ENCODE peak calls at places on chromosomes 7 and 10, in six cellular contexts. One of them, this sample, is unnamed.

GRCh38 chr7:2729893-2730716 is 42.1 kb downstream of the AMZ1 start:
- DNase-seq in lung: no peak
- DNase-seq in upper lobe of right lung: peak; percentile 60
- DNase-seq in Panc1: no peak
- DNase-seq in heart left ventricle: peak; percentile 22
- DNase-seq in fibroblast of lung: peak; percentile 68
- DNase-seq in this sample: peak; percentile 66

GRCh38 chr7:28110427-28111012 is 70.1 kb downstream of the JAZF1 start:
- DNase-seq in upper lobe of right lung: no peak
- DNase-seq in Panc1: no peak
- DNase-seq in fibroblast of lung: no peak
- DNase-seq in heart left ventricle: no peak
- DNase-seq in lung: no peak
- DNase-seq in this sample: no peak

GRCh38 chr7:29626730-29627129 is 63.1 kb downstream of the PRR15 start:
- DNase-seq in upper lobe of right lung: no peak
- DNase-seq in Panc1: no peak
- DNase-seq in lung: no peak
- DNase-seq in fibroblast of lung: no peak
- DNase-seq in heart left ventricle: no peak
- DNase-seq in this sample: no peak

GRCh38 chr7:108464743-108465142 is 8.5 kb upstream of the NRCAM start:
- DNase-seq in heart left ventricle: no peak
- DNase-seq in Panc1: no peak
- DNase-seq in lung: no peak
- DNase-seq in upper lobe of right lung: no peak
- DNase-seq in fibroblast of lung: peak; percentile 45
- DNase-seq in this sample: no peak

GRCh38 chr7:121278120-121279021 is 50.4 kb upstream of the WNT16 start:
- DNase-seq in lung: no peak
- DNase-seq in heart left ventricle: no peak
- DNase-seq in fibroblast of lung: peak; percentile 76
- DNase-seq in Panc1: no peak
- DNase-seq in upper lobe of right lung: no peak
- DNase-seq in this sample: no peak

GRCh38 chr7:46999866-47000265 is 582.0 kb downstream of the TNS3 start:
- DNase-seq in Panc1: no peak
- DNase-seq in upper lobe of right lung: no peak
- DNase-seq in lung: no peak
- DNase-seq in heart left ventricle: no peak
- DNase-seq in fibroblast of lung: no peak
- DNase-seq in this sample: no peak

GRCh38 chr10:13945760-13946460 is 359.1 kb downstream of the PRPF18 start:
- DNase-seq in lung: no peak
- DNase-seq in heart left ventricle: no peak
- DNase-seq in upper lobe of right lung: no peak
- DNase-seq in Panc1: no peak
- DNase-seq in fibroblast of lung: peak; percentile 89
- DNase-seq in this sample: no peak

GRCh38 chr7:133545613-133546012 is 292.7 kb downstream of the EXOC4 start:
- DNase-seq in fibroblast of lung: peak; percentile 79
- DNase-seq in heart left ventricle: no peak
- DNase-seq in upper lobe of right lung: no peak
- DNase-seq in lung: no peak
- DNase-seq in Panc1: no peak
- DNase-seq in this sample: no peak

GRCh38 chr7:82007315-82007714 is 237.5 kb upstream of the HGF start:
- DNase-seq in lung: no peak
- DNase-seq in Panc1: no peak
- DNase-seq in heart left ventricle: no peak
- DNase-seq in upper lobe of right lung: no peak
- DNase-seq in fibroblast of lung: no peak
- DNase-seq in this sample: no peak

GRCh38 chr7:83879103-83879502 is 230.2 kb upstream of the SEMA3E start:
- DNase-seq in Panc1: no peak
- DNase-seq in lung: no peak
- DNase-seq in heart left ventricle: no peak
- DNase-seq in fibroblast of lung: no peak
- DNase-seq in upper lobe of right lung: no peak
- DNase-seq in this sample: no peak

GRCh38 chr7:83872501-83872900 is 223.6 kb upstream of the SEMA3E start:
- DNase-seq in Panc1: no peak
- DNase-seq in upper lobe of right lung: no peak
- DNase-seq in heart left ventricle: no peak
- DNase-seq in lung: no peak
- DNase-seq in fibroblast of lung: no peak
- DNase-seq in this sample: no peak

GRCh38 chr7:83882551-83882950 is 233.6 kb upstream of the SEMA3E start:
- DNase-seq in heart left ventricle: no peak
- DNase-seq in fibroblast of lung: no peak
- DNase-seq in Panc1: no peak
- DNase-seq in upper lobe of right lung: no peak
- DNase-seq in lung: no peak
- DNase-seq in this sample: no peak

DNA sequence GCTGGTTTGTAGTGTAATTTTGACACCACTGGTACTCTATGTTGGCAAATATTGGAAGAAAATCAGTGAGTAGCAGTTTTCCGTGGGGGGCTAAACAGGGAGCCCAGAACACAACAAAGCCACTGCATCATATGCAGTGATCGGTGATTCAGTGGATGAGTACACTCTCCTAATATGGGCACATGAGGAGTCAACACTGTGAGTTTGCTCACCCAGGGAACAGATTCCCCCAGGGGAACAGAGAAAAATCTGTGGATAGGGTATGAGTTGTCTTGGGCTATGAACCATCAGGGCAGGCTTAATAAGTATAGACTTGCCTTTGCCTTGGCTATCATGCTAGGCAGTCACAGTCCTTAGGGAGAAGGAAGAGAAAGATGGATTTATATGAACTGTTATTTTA is 227.7 kb upstream of the SEMA3E start:
- DNase-seq in fibroblast of lung: peak; percentile 49
- DNase-seq in lung: no peak
- DNase-seq in upper lobe of right lung: no peak
- DNase-seq in heart left ventricle: no peak
- DNase-seq in Panc1: no peak
- DNase-seq in this sample: no peak
- H3K27ac ChIP-seq in fibroblast of lung: no peak overlapping the region
- H3K27ac ChIP-seq in lung: no peak overlapping the region
- H3K27ac ChIP-seq in upper lobe of right lung: no peak overlapping the region
- H3K27ac ChIP-seq in heart left ventricle: no peak overlapping the region
- H3K27ac ChIP-seq in Panc1: no peak overlapping the region
- H3K27ac ChIP-seq in this sample: no peak overlapping the region

GRCh38 chr7:137893143-137893742 is 46.5 kb upstream of the DGKI start:
- DNase-seq in lung: no peak
- DNase-seq in fibroblast of lung: no peak
- DNase-seq in heart left ventricle: no peak
- DNase-seq in Panc1: no peak
- DNase-seq in upper lobe of right lung: no peak
- DNase-seq in this sample: no peak

GRCh38 chr7:137890449-137890916 is 43.7 kb upstream of the DGKI start:
- DNase-seq in fibroblast of lung: no peak
- DNase-seq in Panc1: no peak
- DNase-seq in lung: no peak
- DNase-seq in upper lobe of right lung: no peak
- DNase-seq in heart left ventricle: peak; percentile 79
- DNase-seq in this sample: no peak

GRCh38 chr7:137888254-137888653 is 41.5 kb upstream of the DGKI start:
- DNase-seq in Panc1: no peak
- DNase-seq in upper lobe of right lung: no peak
- DNase-seq in heart left ventricle: no peak
- DNase-seq in lung: no peak
- DNase-seq in fibroblast of lung: no peak
- DNase-seq in this sample: no peak

GRCh38 chr7:137895301-137896201 is 48.8 kb upstream of the DGKI start:
- DNase-seq in heart left ventricle: no peak
- DNase-seq in lung: no peak
- DNase-seq in fibroblast of lung: no peak
- DNase-seq in Panc1: no peak
- DNase-seq in upper lobe of right lung: no peak
- DNase-seq in this sample: no peak

GRCh38 chr7:137891016-137891655 is 44.4 kb upstream of the DGKI start:
- DNase-seq in upper lobe of right lung: no peak
- DNase-seq in heart left ventricle: no peak
- DNase-seq in lung: no peak
- DNase-seq in Panc1: no peak
- DNase-seq in fibroblast of lung: no peak
- DNase-seq in this sample: no peak
- H3K36me3 ChIP-seq in upper lobe of right lung: peaks cover 47% of the 10 kb centered on the region
- H3K36me3 ChIP-seq in heart left ventricle: peaks cover 63% of the 10 kb centered on the region
- H3K36me3 ChIP-seq in lung: peaks cover 15% of the 10 kb centered on the region
- H3K36me3 ChIP-seq in Panc1: no peaks in the 10 kb centered on the region
- H3K36me3 ChIP-seq in fibroblast of lung: peaks cover 13% of the 10 kb centered on the region
- H3K36me3 ChIP-seq in this sample: peaks cover 32% of the 10 kb centered on the region

GRCh38 chr10:83654689-83655088 is 484.6 kb upstream of the GHITM start:
- DNase-seq in upper lobe of right lung: no peak
- DNase-seq in fibroblast of lung: no peak
- DNase-seq in heart left ventricle: no peak
- DNase-seq in lung: no peak
- DNase-seq in Panc1: no peak
- DNase-seq in this sample: no peak

GRCh38 chr10:83657487-83657886 is 481.8 kb upstream of the GHITM start:
- DNase-seq in fibroblast of lung: no peak
- DNase-seq in lung: no peak
- DNase-seq in heart left ventricle: no peak
- DNase-seq in Panc1: no peak
- DNase-seq in upper lobe of right lung: no peak
- DNase-seq in this sample: no peak

DNA sequence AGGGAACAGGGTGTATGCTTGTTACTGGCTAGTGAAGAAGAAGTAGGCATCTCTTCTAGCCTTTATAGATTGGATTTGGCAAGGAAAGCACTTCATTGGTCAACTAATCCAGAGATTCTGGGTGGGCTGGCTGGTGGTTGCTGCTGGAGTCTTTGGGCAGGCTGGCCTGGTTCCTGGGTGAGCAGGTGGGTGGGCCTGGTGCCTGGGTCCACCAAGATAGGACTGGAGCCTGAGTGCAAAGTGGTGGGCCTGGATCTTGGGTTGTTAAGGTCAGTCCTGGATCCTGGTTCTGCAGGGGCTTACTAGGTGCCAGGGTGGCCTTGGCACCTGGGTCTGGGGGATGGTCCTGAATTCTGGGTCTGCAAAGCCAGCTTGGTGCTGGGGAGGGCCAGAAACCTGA is 482.4 kb upstream of the GHITM start:
- DNase-seq in upper lobe of right lung: no peak
- DNase-seq in lung: no peak
- DNase-seq in Panc1: no peak
- DNase-seq in heart left ventricle: no peak
- DNase-seq in fibroblast of lung: no peak
- DNase-seq in this sample: no peak
- H3K27ac ChIP-seq in upper lobe of right lung: no peak overlapping the region
- H3K27ac ChIP-seq in lung: no peak overlapping the region
- H3K27ac ChIP-seq in Panc1: no peak overlapping the region
- H3K27ac ChIP-seq in heart left ventricle: no peak overlapping the region
- H3K27ac ChIP-seq in fibroblast of lung: no peak overlapping the region
- H3K27ac ChIP-seq in this sample: no peak overlapping the region

DNA sequence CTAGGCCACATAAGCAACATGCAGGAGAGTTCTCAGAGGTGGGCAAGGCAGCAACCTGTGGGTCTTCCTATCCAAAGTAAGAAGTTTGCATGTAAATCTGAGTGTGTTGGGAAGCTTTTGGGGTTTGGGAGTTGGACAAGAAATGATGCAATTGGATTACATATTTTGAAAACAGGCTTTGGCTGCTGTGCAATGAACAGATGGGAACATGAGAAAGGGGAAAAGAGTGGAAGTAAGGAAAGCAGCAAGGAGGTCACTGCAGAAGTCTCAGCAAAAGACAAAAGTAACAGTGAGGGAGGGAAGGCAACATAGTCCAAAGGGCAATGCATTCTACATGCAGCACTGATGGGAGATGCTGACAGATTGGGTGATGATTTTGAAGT is 61.1 kb upstream of the C10orf90 start:
- DNase-seq in upper lobe of right lung: no peak
- DNase-seq in Panc1: no peak
- DNase-seq in heart left ventricle: no peak
- DNase-seq in lung: no peak
- DNase-seq in fibroblast of lung: peak; percentile 63
- DNase-seq in this sample: no peak
- H3K36me3 ChIP-seq in upper lobe of right lung: no peaks in the 10 kb centered on the region
- H3K36me3 ChIP-seq in Panc1: no peaks in the 10 kb centered on the region
- H3K36me3 ChIP-seq in heart left ventricle: no peaks in the 10 kb centered on the region
- H3K36me3 ChIP-seq in lung: no peaks in the 10 kb centered on the region
- H3K36me3 ChIP-seq in fibroblast of lung: no peaks in the 10 kb centered on the region
- H3K36me3 ChIP-seq in this sample: no peaks in the 10 kb centered on the region

GRCh38 chr10:71216363-71216695 is 4.0 kb downstream of the UNC5B start:
- DNase-seq in lung: no peak
- DNase-seq in fibroblast of lung: no peak
- DNase-seq in upper lobe of right lung: no peak
- DNase-seq in heart left ventricle: no peak
- DNase-seq in Panc1: no peak
- DNase-seq in this sample: peak; percentile 22
- H3K27ac ChIP-seq in lung: no peak overlapping the region
- H3K27ac ChIP-seq in fibroblast of lung: peak overlapping the region; percentile 44
- H3K27ac ChIP-seq in upper lobe of right lung: peak overlapping the region; percentile 63
- H3K27ac ChIP-seq in heart left ventricle: no peak overlapping the region
- H3K27ac ChIP-seq in Panc1: no peak overlapping the region
- H3K27ac ChIP-seq in this sample: no peak overlapping the region

DNA sequence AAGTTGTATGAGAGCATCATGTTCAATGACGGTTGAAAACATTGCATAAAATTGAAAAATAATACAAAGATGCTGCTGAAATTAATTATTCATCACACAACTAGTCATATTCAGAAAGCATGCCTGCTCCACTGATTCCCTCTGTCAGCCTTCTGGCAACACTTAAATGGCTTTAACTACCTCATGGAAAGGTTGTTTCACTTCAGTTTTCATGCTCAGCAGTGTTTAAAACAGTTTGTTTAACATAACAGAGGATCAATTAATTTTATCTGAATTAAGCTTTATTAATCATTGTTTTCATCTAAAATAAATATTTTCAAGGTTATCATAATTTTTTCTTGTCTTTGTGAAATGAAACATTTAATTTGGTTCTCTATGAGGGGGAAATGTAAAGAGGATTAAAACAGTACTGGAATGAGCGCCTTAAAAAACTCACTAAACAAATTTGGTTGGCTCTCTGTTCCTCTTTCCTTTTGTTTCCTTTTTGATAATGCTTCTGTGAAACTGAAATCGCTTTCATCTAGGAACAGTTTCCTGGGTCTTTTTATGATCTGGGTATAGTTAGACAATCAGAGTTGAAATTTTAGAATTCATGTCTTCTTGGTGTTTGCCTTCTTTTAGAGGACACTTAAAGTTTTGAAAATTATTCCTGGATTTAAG is 427.4 kb downstream of the SH2D4B start:
- DNase-seq in upper lobe of right lung: no peak
- DNase-seq in Panc1: no peak
- DNase-seq in lung: no peak
- DNase-seq in heart left ventricle: no peak
- DNase-seq in fibroblast of lung: no peak
- DNase-seq in this sample: no peak
- H3K36me3 ChIP-seq in upper lobe of right lung: no peaks in the 10 kb centered on the region
- H3K36me3 ChIP-seq in Panc1: no peaks in the 10 kb centered on the region
- H3K36me3 ChIP-seq in lung: no peaks in the 10 kb centered on the region
- H3K36me3 ChIP-seq in heart left ventricle: no peaks in the 10 kb centered on the region
- H3K36me3 ChIP-seq in fibroblast of lung: no peaks in the 10 kb centered on the region
- H3K36me3 ChIP-seq in this sample: no peaks in the 10 kb centered on the region

GRCh38 chr10:85003083-85003482 is 674.7 kb downstream of the CCSER2 start:
- DNase-seq in fibroblast of lung: no peak
- DNase-seq in Panc1: no peak
- DNase-seq in upper lobe of right lung: no peak
- DNase-seq in lung: no peak
- DNase-seq in heart left ventricle: no peak
- DNase-seq in this sample: no peak

GRCh38 chr10:85012305-85012704 is 683.9 kb downstream of the CCSER2 start:
- DNase-seq in heart left ventricle: no peak
- DNase-seq in lung: no peak
- DNase-seq in fibroblast of lung: no peak
- DNase-seq in Panc1: no peak
- DNase-seq in upper lobe of right lung: no peak
- DNase-seq in this sample: no peak

GRCh38 chr10:85008493-85009181 is 680.2 kb downstream of the CCSER2 start:
- DNase-seq in Panc1: no peak
- DNase-seq in lung: peak; percentile 36
- DNase-seq in heart left ventricle: no peak
- DNase-seq in fibroblast of lung: no peak
- DNase-seq in upper lobe of right lung: no peak
- DNase-seq in this sample: no peak
- H3K27ac ChIP-seq in Panc1: no peak overlapping the region
- H3K27ac ChIP-seq in lung: no peak overlapping the region
- H3K27ac ChIP-seq in heart left ventricle: no peak overlapping the region
- H3K27ac ChIP-seq in fibroblast of lung: no peak overlapping the region
- H3K27ac ChIP-seq in upper lobe of right lung: no peak overlapping the region
- H3K27ac ChIP-seq in this sample: no peak overlapping the region